ENCODE peak calls at places on chromosomes 7 and 10, in six cellular contexts. X is activated CD4-positive, alpha-beta memory T cell treated with anti-CD3 and anti-CD28 coated beads for 36 hours; E is SW480; K is nephron progenitor cell; N is lung; L is esophagus squamous epithelium. A is an unnamed sample.

GRCh38 chr7:19392246-19392645 is 247.0 kb upstream of the FERD3L start:
- DNase-seq in L (no peak), K (no peak), E (peak; percentile 60), N (no peak), X (no peak), A (no peak)

GRCh38 chr10:32459072-32459703 is 13.2 kb downstream of the CCDC7 start:
- DNase-seq in K (no peak), L (no peak), X (peak; percentile 22), N (no peak), E (no peak), A (no peak)

GRCh38 chr10:35153723-35154122 is 27.1 kb downstream of the CREM start:
- DNase-seq in X (no peak), N (no peak), E (no peak), L (no peak), K (no peak), A (no peak)

GRCh38 chr7:34155225-34155908 is 250.0 kb downstream of the BMPER start:
- DNase-seq in K (no peak), X (no peak), N (peak; percentile 40), E (no peak), L (no peak), A (no peak)

GRCh38 chr10:112528235-112528634 is 81.2 kb downstream of the VTI1A start:
- DNase-seq in X (no peak), E (no peak), K (no peak), N (no peak), L (no peak), A (no peak)

GRCh38 chr7:46549892-46550639 is 629.0 kb upstream of the IGFBP3 start:
- DNase-seq in N (no peak), X (no peak), K (no peak), E (no peak), L (no peak), A (no peak)

GRCh38 chr10:52308251-52309031 is 5.6 kb upstream of the DKK1 start:
- DNase-seq in N (peak; percentile 49), L (no peak), K (peak; percentile 74), E (peak; percentile 68), X (no peak), A (peak; percentile 65)

GRCh38 chr7:57425969-57426628 is 23.9 kb upstream of the ZNF716 start:
- DNase-seq in K (no peak), X (no peak), L (no peak), N (peak; percentile 19), E (no peak), A (no peak)

GRCh38 chr7:47940482-47941001 is 7.7 kb downstream of the PKD1L1 start:
- DNase-seq in K (no peak), X (no peak), L (no peak), E (no peak), N (no peak), A (no peak)

GRCh38 chr7:5296627-5297226 is 14.0 kb downstream of the SLC29A4 start:
- DNase-seq in X (peak; percentile 78), K (peak; percentile 91), E (peak; percentile 60), N (no peak), L (no peak), A (peak; percentile 57)

GRCh38 chr10:45441791-45442190 is 67.8 kb downstream of the ALOX5 start:
- DNase-seq in K (no peak), L (no peak), E (no peak), X (no peak), N (no peak), A (no peak)

GRCh38 chr7:74104702-74105101 is 21.1 kb downstream of the LIMK1 start:
- DNase-seq in E (no peak), X (no peak), L (no peak), K (no peak), N (no peak), A (no peak)

GRCh38 chr10:119541046-119541445 is 1.5 kb downstream of the RGS10 start:
- DNase-seq in K (no peak), X (peak; percentile 51), N (no peak), L (no peak), E (no peak), A (no peak)

GRCh38 chr7:158590181-158590530 is 2.5 kb upstream of the PTPRN2 start:
- DNase-seq in X (no peak), N (no peak), K (no peak), E (no peak), L (no peak), A (no peak)

GRCh38 chr10:106467506-106467905 is 697.0 kb downstream of the SORCS1 start:
- DNase-seq in K (no peak), E (peak; percentile 3), L (no peak), N (no peak), X (no peak), A (no peak)

GRCh38 chr10:120873741-120874140 is 22.6 kb downstream of the WDR11 start:
- DNase-seq in L (no peak), N (no peak), X (no peak), K (no peak), E (no peak), A (no peak)

GRCh38 chr7:123633553-123633952 is 22.1 kb upstream of the LMOD2 start:
- DNase-seq in L (no peak), X (no peak), E (no peak), K (no peak), N (no peak), A (no peak)

GRCh38 chr7:90492250-90492649 is 22.8 kb downstream of the PTTG1IP2 start:
- DNase-seq in E (no peak), K (no peak), X (no peak), L (no peak), N (no peak), A (no peak)

GRCh38 chr10:43610636-43611035 is 4.4 kb downstream of the ZNF485 start:
- DNase-seq in K (no peak), X (no peak), L (no peak), N (no peak), E (no peak), A (no peak)

GRCh38 chr10:99331207-99331803 is 2.1 kb downstream of the CNNM1 start:
- DNase-seq in K (no peak), X (no peak), E (no peak), N (no peak), L (no peak), A (no peak)

GRCh38 chr7:150955519-150956394 is 22.4 kb downstream of the KCNH2 start:
- DNase-seq in E (no peak), K (peak; percentile 93), X (no peak), L (no peak), N (no peak), A (no peak)

GRCh38 chr10:112471878-112472487 is 25.0 kb downstream of the VTI1A start:
- DNase-seq in L (no peak), K (no peak), X (no peak), N (no peak), E (peak; percentile 72), A (no peak)

GRCh38 chr7:151503902-151504714 is 15.6 kb downstream of the RHEB start:
- DNase-seq in E (no peak), L (no peak), X (no peak), K (no peak), N (peak; percentile 60), A (no peak)

GRCh38 chr7:121002755-121003114 is 14.2 kb downstream of the CPED1 start:
- DNase-seq in K (no peak), E (no peak), N (no peak), X (no peak), L (no peak), A (no peak)

GRCh38 chr7:137903382-137904169 is 56.8 kb upstream of the DGKI start:
- DNase-seq in N (peak; percentile 69), K (peak; percentile 51), X (peak; percentile 70), E (peak; percentile 71), L (no peak), A (peak; percentile 48)

GRCh38 chr10:14971867-14972448 is 12.8 kb downstream of the MEIG1 start:
- DNase-seq in L (no peak), E (no peak), N (no peak), K (peak; percentile 48), X (peak; percentile 66), A (peak; percentile 26)

GRCh38 chr10:16612148-16612742 is 90.6 kb upstream of the C1QL3 start:
- DNase-seq in X (peak; percentile 28), L (no peak), N (no peak), E (peak; percentile 2), K (peak; percentile 64), A (peak; percentile 32)

GRCh38 chr10:120508393-120508792 is 51.4 kb downstream of the PLPP4 start:
- DNase-seq in L (no peak), E (peak; percentile 95), K (no peak), N (no peak), X (peak; percentile 20), A (no peak)

GRCh38 chr10:77081411-77082010 is 556.1 kb downstream of the KCNMA1 start:
- DNase-seq in L (no peak), K (no peak), E (no peak), N (no peak), X (no peak), A (no peak)

GRCh38 chr7:22943997-22944396 is 69.9 kb downstream of the HYCC1 start:
- DNase-seq in E (no peak), K (no peak), X (no peak), L (no peak), N (no peak), A (no peak)

GRCh38 chr10:133375357-133376115 is 2.4 kb upstream of the ECHS1 start:
- DNase-seq in E (no peak), K (no peak), N (no peak), X (no peak), L (no peak), A (no peak)

GRCh38 chr10:21811245-21811585 is 192.3 kb downstream of the DNAJC1 start:
- DNase-seq in X (no peak), N (no peak), K (no peak), L (no peak), E (no peak), A (no peak)

GRCh38 chr7:116583653-116584052 is 58.8 kb downstream of the CAV1 start:
- DNase-seq in L (no peak), X (peak; percentile 39), K (no peak), E (no peak), N (no peak), A (no peak)